ENCODE peak calls at places on chromosomes 11 and 22, in eight cellular contexts. G is keratinocyte, S is heart right ventricle, K is HFF-Myc, R is stomach, P is neuronal stem cell, J is coronary artery, M is A673. I is an unnamed sample.

GRCh38 chr22:44351685-44352377 is 39.1 kb upstream of the SHISAL1 start:
- DNase-seq in M (peak), J (no peak), G (peak), S (no peak), P (no peak), K (peak), R (no peak), I (no peak)

GRCh38 chr11:125494987-125495725 is 909 bp downstream of the FEZ1 start:
- DNase-seq in S (peak), P (peak), J (peak), K (no peak), M (no peak), G (no peak), R (no peak), I (no peak)

GRCh38 chr22:43090130-43090789 is 1.1 kb upstream of the TTLL1 start:
- DNase-seq in J (no peak), K (peak), P (no peak), R (peak), M (peak), S (no peak), G (peak), I (no peak)

GRCh38 chr22:45225732-45226560 is 14.7 kb downstream of the KIAA0930 start:
- DNase-seq in P (no peak), R (no peak), J (no peak), S (no peak), M (no peak), G (no peak), K (no peak), I (no peak)

GRCh38 chr11:64878223-64878493 is 263 bp downstream of the EHD1 start:
- DNase-seq in S (no peak), K (no peak), P (no peak), M (no peak), J (no peak), G (no peak), R (no peak), I (no peak)

GRCh38 chr11:5043385-5043784 is 2.9 kb upstream of the OR52J3 start:
- DNase-seq in K (no peak), R (no peak), M (no peak), P (no peak), S (no peak), J (no peak), G (no peak), I (no peak)

GRCh38 chr11:105862736-105863367 is 159.2 kb downstream of the MSANTD4 start:
- DNase-seq in K (peak), J (no peak), S (no peak), G (no peak), M (peak), R (no peak), P (peak), I (no peak)

GRCh38 chr22:45334528-45334927 is 24.8 kb downstream of the FAM118A start:
- DNase-seq in P (no peak), K (no peak), M (no peak), R (no peak), J (no peak), S (no peak), G (no peak), I (no peak)

GRCh38 chr11:60303661-60304060 is 23.2 kb downstream of the MS4A4A start:
- DNase-seq in J (no peak), S (no peak), M (no peak), R (no peak), G (no peak), K (no peak), P (no peak), I (no peak)

GRCh38 chr22:45892681-45893461 is 84.1 kb downstream of the WNT7B start:
- DNase-seq in J (no peak), M (no peak), K (no peak), R (no peak), G (no peak), S (peak), P (no peak), I (no peak)

GRCh38 chr11:14148653-14149273 is 186.2 kb downstream of the SPON1 start:
- DNase-seq in M (peak), S (no peak), J (no peak), P (no peak), G (no peak), R (no peak), K (peak), I (no peak)

GRCh38 chr22:50600541-50600940 is at the start of gene MAPK8IP2:
- DNase-seq in G (no peak), M (peak), S (no peak), P (no peak), J (no peak), K (no peak), R (no peak), I (no peak)

GRCh38 chr22:50601669-50602337 is 1.2 kb downstream of the MAPK8IP2 start:
- DNase-seq in G (no peak), R (no peak), K (no peak), P (no peak), M (no peak), S (no peak), J (no peak), I (no peak)

GRCh38 chr22:50602338-50602700 is 1.7 kb downstream of the MAPK8IP2 start:
- DNase-seq in J (no peak), M (no peak), P (no peak), S (no peak), R (no peak), K (no peak), G (no peak), I (no peak)

GRCh38 chr22:50600967-50601668 is 525 bp downstream of the MAPK8IP2 start:
- DNase-seq in S (peak), G (no peak), J (no peak), P (no peak), K (no peak), R (no peak), M (no peak), I (no peak)

GRCh38 chr22:50599816-50600454 is 658 bp upstream of the MAPK8IP2 start:
- DNase-seq in J (no peak), S (peak), P (peak), R (peak), G (no peak), K (no peak), M (peak), I (no peak)
- H3K4me3 ChIP-seq in J (peak), S (peak), P (peak), R (peak), G (no peak), K (no peak), M (peak), I (peak)

GRCh38 chr11:9386086-9386485 is 1.6 kb downstream of the IPO7 start:
- DNase-seq in G (no peak), J (no peak), M (no peak), K (no peak), R (no peak), S (no peak), P (no peak), I (no peak)

GRCh38 chr11:9385288-9385902 is 943 bp downstream of the IPO7 start:
- DNase-seq in K (no peak), J (no peak), G (no peak), M (no peak), S (no peak), R (peak), P (no peak), I (no peak)

GRCh38 chr11:9384535-9385287 is at the start of gene IPO7:
- DNase-seq in K (peak), J (peak), P (peak), M (peak), R (peak), G (no peak), S (peak), I (no peak)

DNA sequence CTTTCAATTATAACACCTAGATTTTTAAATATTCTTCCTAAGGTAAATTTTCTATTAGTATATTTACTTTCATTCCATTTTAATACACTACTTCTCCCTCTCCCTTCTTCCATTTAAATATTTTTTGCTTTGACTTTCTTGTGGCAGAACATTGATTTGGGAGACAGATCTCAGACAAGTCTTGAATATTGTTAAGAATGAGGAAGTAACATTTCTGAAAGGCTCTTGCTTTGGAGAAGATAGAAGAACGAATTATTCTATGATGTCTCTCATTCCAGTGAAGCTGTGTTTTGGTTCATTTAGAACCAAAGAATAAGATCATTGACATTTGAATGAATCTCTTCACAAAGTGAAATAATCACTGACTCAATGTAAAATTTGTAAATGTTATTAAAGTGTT is 2.4 kb downstream of the IPO7 start:
- DNase-seq in R (no peak), G (no peak), S (no peak), M (no peak), K (no peak), J (no peak), P (no peak), I (no peak)
- H3K4me3 ChIP-seq in R (no peak), G (peak), S (no peak), M (peak), K (peak), J (peak), P (no peak), I (no peak)

GRCh38 chr22:30305906-30306628 is 16.8 kb upstream of the CASTOR1 start:
- DNase-seq in M (no peak), G (no peak), K (no peak), P (no peak), R (no peak), J (no peak), S (no peak), I (no peak)
- H3K4me3 ChIP-seq in M (no peak), G (no peak), K (no peak), P (no peak), R (no peak), J (peak), S (no peak), I (no peak)

DNA sequence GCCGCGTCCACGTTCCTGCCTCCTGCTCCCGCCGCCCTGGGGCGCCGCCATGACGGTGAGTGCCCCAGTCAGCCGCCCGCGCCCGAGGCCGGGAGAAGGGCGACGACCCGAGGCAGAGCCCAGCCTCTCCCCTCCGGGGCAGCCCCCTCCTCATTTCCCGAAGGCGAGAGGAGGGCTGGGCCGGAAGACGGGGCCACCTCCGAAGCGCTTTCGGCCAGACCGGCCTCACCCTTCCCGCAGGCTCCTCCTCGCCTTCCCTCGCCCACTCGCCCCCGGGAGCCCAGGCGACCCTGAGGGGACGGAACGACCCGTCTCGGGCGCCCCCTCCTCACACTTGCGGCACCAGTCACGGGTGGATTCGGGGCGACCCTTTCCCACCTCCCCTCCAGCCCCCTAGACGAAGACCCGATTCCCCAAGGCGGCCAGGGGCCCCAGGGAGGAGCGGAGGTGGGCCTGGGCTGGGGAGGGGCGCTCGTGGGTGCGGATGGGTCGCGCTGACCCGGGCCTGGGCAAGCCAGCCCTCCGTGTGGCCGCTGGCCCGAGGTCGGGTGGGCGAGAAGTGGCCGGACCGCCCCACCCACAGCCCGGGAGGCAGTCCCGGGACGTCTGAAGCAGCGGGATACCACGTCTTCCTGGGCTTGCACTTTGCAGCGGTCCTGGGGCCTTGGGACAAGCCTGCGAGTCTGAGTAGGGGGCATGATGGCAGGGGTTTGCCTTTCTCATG is 49.7 kb downstream of the TRIOBP start:
- DNase-seq in R (no peak), K (no peak), J (no peak), G (no peak), P (peak), M (no peak), S (no peak), I (no peak)
- H3K4me3 ChIP-seq in R (peak), K (peak), J (peak), G (peak), P (peak), M (peak), S (peak), I (peak)